ENCODE peak calls at places on chromosome 14, in four cellular contexts. P is RCC 7860, R is omental fat pad, O is A549. X is an unnamed sample.

GRCh38 chr14:32453857-32454810 is 125.0 kb downstream of the AKAP6 start:
- DNase-seq in P (no peak), R (no peak), O (no peak), X (no peak)

GRCh38 chr14:22200977-22201605 is 387.9 kb downstream of the DAD1 start:
- DNase-seq in P (peak), R (no peak), O (peak), X (peak)

GRCh38 chr14:104858811-104859426 is 6.1 kb upstream of the CEP170B start:
- DNase-seq in P (no peak), R (no peak), O (no peak), X (no peak)

GRCh38 chr14:53915364-53916014 is 41.1 kb downstream of the BMP4 start:
- DNase-seq in P (no peak), R (no peak), O (no peak), X (no peak)

GRCh38 chr14:59474172-59474571 is 9.0 kb upstream of the GPR135 start:
- DNase-seq in P (no peak), R (no peak), O (no peak), X (no peak)

GRCh38 chr14:68522510-68523325 is 270.1 kb downstream of the ZFP36L1 start:
- DNase-seq in P (no peak), R (no peak), O (no peak), X (no peak)

GRCh38 chr14:90331497-90332270 is at the start of gene NRDE2:
- DNase-seq in P (peak), R (peak), O (peak), X (peak)

GRCh38 chr14:61444215-61444768 is 122.9 kb downstream of the PRKCH start:
- DNase-seq in P (no peak), R (no peak), O (no peak), X (no peak)

GRCh38 chr14:23306113-23306411 is 571 bp upstream of the BCL2L2 start:
- DNase-seq in P (no peak), R (no peak), O (no peak), X (no peak)

GRCh38 chr14:66311935-66312334 is 174.2 kb upstream of the CCDC196 start:
- DNase-seq in P (no peak), R (no peak), O (no peak), X (no peak)

GRCh38 chr14:36056846-36057245 is 119.7 kb downstream of the PTCSC3 start:
- DNase-seq in P (no peak), R (no peak), O (no peak), X (peak)

GRCh38 chr14:77268989-77269595 is 1.9 kb downstream of the NGB start:
- DNase-seq in P (no peak), R (no peak), O (no peak), X (peak)

GRCh38 chr14:89352976-89353817 is 63.8 kb downstream of the FOXN3 start:
- DNase-seq in P (no peak), R (no peak), O (no peak), X (no peak)

GRCh38 chr14:90553921-90554336 is 157.1 kb downstream of the CALM1 start:
- DNase-seq in P (no peak), R (no peak), O (no peak), X (no peak)

GRCh38 chr14:35221462-35221861 is 70.7 kb upstream of the PSMA6 start:
- DNase-seq in P (no peak), R (no peak), O (no peak), X (no peak)

GRCh38 chr14:75984674-75985073 is 889 bp upstream of the IFT43 start:
- DNase-seq in P (no peak), R (no peak), O (no peak), X (no peak)

GRCh38 chr14:93537962-93538361 is 107.2 kb downstream of the UNC79 start:
- DNase-seq in P (no peak), R (no peak), O (no peak), X (no peak)

GRCh38 chr14:38855513-38855912 is 247.5 kb downstream of the SEC23A start:
- DNase-seq in P (no peak), R (no peak), O (no peak), X (no peak)

GRCh38 chr14:102866982-102867761 is 55.3 kb upstream of the AMN start:
- DNase-seq in P (no peak), R (no peak), O (no peak), X (no peak)

GRCh38 chr14:23640524-23641141 is 4.5 kb downstream of the DHRS2 start:
- DNase-seq in P (no peak), R (no peak), O (no peak), X (no peak)

GRCh38 chr14:52025310-52025709 is 36.0 kb downstream of the RTRAF start:
- DNase-seq in P (no peak), R (no peak), O (no peak), X (no peak)

GRCh38 chr14:29321646-29322045 is 555.1 kb downstream of the FOXG1 start:
- DNase-seq in P (peak), R (no peak), O (no peak), X (no peak)

GRCh38 chr14:58238252-58239247 is 6.1 kb upstream of the PSMA3 start:
- DNase-seq in P (no peak), R (no peak), O (no peak), X (peak)

GRCh38 chr14:100535287-100536131 is 51.7 kb downstream of the BEGAIN start:
- DNase-seq in P (no peak), R (no peak), O (no peak), X (no peak)

GRCh38 chr14:65229431-65230286 is 127.3 kb upstream of the MAX start:
- DNase-seq in P (no peak), R (no peak), O (no peak), X (peak)

GRCh38 chr14:105508601-105509000 is 17.6 kb downstream of the TEDC1 start:
- DNase-seq in P (no peak), R (no peak), O (no peak), X (no peak)

GRCh38 chr14:51443195-51444018 is 203.4 kb downstream of the TMX1 start:
- DNase-seq in P (peak), R (no peak), O (no peak), X (no peak)

GRCh38 chr14:100879782-100880181 is 23.7 kb downstream of the RTL1 start:
- DNase-seq in P (no peak), R (no peak), O (no peak), X (no peak)

GRCh38 chr14:28831126-28831525 is 64.5 kb downstream of the FOXG1 start:
- DNase-seq in P (no peak), R (no peak), O (no peak), X (no peak)

GRCh38 chr14:101120636-101121398 is 217.3 kb upstream of the RTL1 start:
- DNase-seq in P (no peak), R (peak), O (no peak), X (no peak)

GRCh38 chr14:28157887-28158791 is 608.4 kb upstream of the FOXG1 start:
- DNase-seq in P (no peak), R (no peak), O (no peak), X (no peak)

GRCh38 chr14:43914041-43914693 is 592.9 kb downstream of the FSCB start:
- DNase-seq in P (no peak), R (no peak), O (no peak), X (no peak)

GRCh38 chr14:101458536-101459391 is 102.5 kb upstream of the DIO3 start:
- DNase-seq in P (no peak), R (no peak), O (no peak), X (no peak)

GRCh38 chr14:56660677-56661389 is 81.2 kb downstream of the TMEM260 start:
- DNase-seq in P (no peak), R (no peak), O (no peak), X (no peak)

GRCh38 chr14:84926656-84927055 is 603.3 kb upstream of the FLRT2 start:
- DNase-seq in P (no peak), R (no peak), O (no peak), X (no peak)

GRCh38 chr14:105864651-105865265 is 338.4 kb downstream of the TMEM121 start:
- DNase-seq in P (no peak), R (no peak), O (no peak), X (peak)

GRCh38 chr14:61466249-61466904 is 145.0 kb downstream of the PRKCH start:
- DNase-seq in P (peak), R (peak), O (peak), X (peak)

GRCh38 chr14:35766700-35767082 is 42.4 kb downstream of the RALGAPA1 start:
- DNase-seq in P (no peak), R (no peak), O (no peak), X (no peak)

GRCh38 chr14:72743626-72744025 is 150.3 kb downstream of the DPF3 start:
- DNase-seq in P (no peak), R (no peak), O (no peak), X (no peak)

GRCh38 chr14:69657961-69658360 is 46.6 kb downstream of the SUSD6 start:
- DNase-seq in P (no peak), R (no peak), O (no peak), X (no peak)

X was measured in SJSA1.